ENCODE peak calls at places on chromosomes 4 and X, in four cellular contexts. J, U, K and H are unnamed samples.

GRCh38 chr4:66688674-66689073 is 856.6 kb downstream of the CENPC start:
- DNase-seq in U (peak; percentile 15), J (no peak), K (peak; percentile 1), H (peak; percentile 71)

GRCh38 chr4:92305148-92305877 is 1.5 kb downstream of the GRID2 start:
- DNase-seq in K (peak; percentile 51), U (peak; percentile 3), J (peak; percentile 91), H (peak; percentile 62)

GRCh38 chr4:56976283-56976877 is 1.0 kb downstream of the NOA1 start:
- DNase-seq in K (peak; percentile 55), J (no peak), U (no peak), H (no peak)

GRCh38 chr4:88599298-88599697 is 7.0 kb downstream of the HERC3 start:
- DNase-seq in K (peak; percentile 72), U (peak; percentile 60), J (no peak), H (peak; percentile 62)

GRCh38 chr4:25351777-25352421 is 25.2 kb upstream of the ANAPC4 start:
- DNase-seq in U (peak; percentile 35), K (peak; percentile 73), J (no peak), H (peak; percentile 54)

GRCh38 chrX:140710710-140711109 is 1.2 kb downstream of the LINC00632 start:
- DNase-seq in J (no peak), K (peak; percentile 34), U (no peak), H (peak; percentile 15)

GRCh38 chr4:53055274-53055673 is 193.2 kb downstream of the RASL11B start:
- DNase-seq in U (peak; percentile 86), J (no peak), K (peak; percentile 61), H (peak; percentile 88)

GRCh38 chr4:152935138-152935537 is 985 bp upstream of the FHDC1 start:
- DNase-seq in U (no peak), K (no peak), J (peak; percentile 74), H (no peak)

GRCh38 chr4:25367004-25367621 is 9.9 kb upstream of the ANAPC4 start:
- DNase-seq in U (peak; percentile 63), J (peak; percentile 23), K (peak; percentile 52), H (peak; percentile 72)

GRCh38 chr4:147481577-147482109 is 746 bp downstream of the EDNRA start:
- DNase-seq in J (peak; percentile 37), K (peak; percentile 44), U (no peak), H (no peak)

GRCh38 chr4:147480502-147480890 is 401 bp upstream of the EDNRA start:
- DNase-seq in U (no peak), K (no peak), J (peak; percentile 9), H (no peak)

GRCh38 chr4:147479817-147480216 is 1.1 kb upstream of the EDNRA start:
- DNase-seq in K (peak; percentile 58), J (no peak), U (peak; percentile 85), H (peak; percentile 92)

GRCh38 chr4:147480891-147481576 is at the start of gene EDNRA:
- DNase-seq in J (peak; percentile 70), U (peak; percentile 47), K (peak; percentile 79), H (peak; percentile 54)

DNA sequence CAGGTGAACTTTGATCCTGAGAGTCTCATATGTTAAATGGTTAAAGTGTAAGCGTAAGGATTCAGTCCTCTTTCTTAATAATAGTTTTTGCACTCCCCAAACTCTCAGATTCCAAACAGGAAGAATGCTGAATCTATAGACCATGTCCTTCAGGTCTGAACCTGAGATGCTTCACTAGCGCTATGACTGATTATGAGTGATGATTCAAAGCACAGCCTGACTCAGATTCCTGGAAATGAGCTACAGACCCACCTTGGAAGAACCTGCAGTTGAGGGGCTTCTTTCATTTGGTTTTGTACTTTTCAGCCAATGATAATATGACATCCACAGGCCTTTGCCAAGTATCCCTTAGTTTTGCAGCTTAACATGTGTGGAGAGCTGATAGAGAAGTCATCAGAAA is 1.4 kb downstream of the EDNRA start:
- DNase-seq in J (no peak), K (no peak), U (no peak), H (no peak)
- H3K4me3 ChIP-seq in J (no peak overlapping the region), K (no peak overlapping the region), U (no peak overlapping the region), H (peak overlapping the region; percentile 58)

GRCh38 chr4:70628444-70628843 is at the start of gene ENAM:
- DNase-seq in K (no peak), U (no peak), J (no peak), H (no peak)
- H3K4me3 ChIP-seq in K (no peak within 1 kb of the TSS), U (no peak within 1 kb of the TSS), J (no peak within 1 kb of the TSS), H (no peak within 1 kb of the TSS)

GRCh38 chrX:154749856-154750255 is 1.0 kb downstream of the GAB3 start:
- DNase-seq in K (peak; percentile 44), J (no peak), U (no peak), H (peak; percentile 40)
- H3K4me3 ChIP-seq in K (peak overlapping the region; percentile 68), J (no peak overlapping the region), U (peak overlapping the region; percentile 44), H (peak overlapping the region; percentile 66)

GRCh38 chrX:153500676-153501280 is 6.0 kb downstream of the BGN start:
- DNase-seq in K (no peak), J (no peak), U (no peak), H (no peak)

GRCh38 chrX:153499876-153500275 is 5.1 kb downstream of the BGN start:
- DNase-seq in J (no peak), K (peak; percentile 47), U (no peak), H (no peak)

GRCh38 chrX:153498453-153498852 is 3.7 kb downstream of the BGN start:
- DNase-seq in K (no peak), J (no peak), U (no peak), H (no peak)

GRCh38 chrX:153501530-153501929 is 6.8 kb downstream of the BGN start:
- DNase-seq in K (no peak), J (no peak), U (no peak), H (no peak)

GRCh38 chrX:153499258-153499657 is 4.5 kb downstream of the BGN start:
- DNase-seq in J (no peak), U (no peak), K (no peak), H (no peak)
- H3K4me3 ChIP-seq in J (no peak overlapping the region), U (no peak overlapping the region), K (no peak overlapping the region), H (no peak overlapping the region)

DNA sequence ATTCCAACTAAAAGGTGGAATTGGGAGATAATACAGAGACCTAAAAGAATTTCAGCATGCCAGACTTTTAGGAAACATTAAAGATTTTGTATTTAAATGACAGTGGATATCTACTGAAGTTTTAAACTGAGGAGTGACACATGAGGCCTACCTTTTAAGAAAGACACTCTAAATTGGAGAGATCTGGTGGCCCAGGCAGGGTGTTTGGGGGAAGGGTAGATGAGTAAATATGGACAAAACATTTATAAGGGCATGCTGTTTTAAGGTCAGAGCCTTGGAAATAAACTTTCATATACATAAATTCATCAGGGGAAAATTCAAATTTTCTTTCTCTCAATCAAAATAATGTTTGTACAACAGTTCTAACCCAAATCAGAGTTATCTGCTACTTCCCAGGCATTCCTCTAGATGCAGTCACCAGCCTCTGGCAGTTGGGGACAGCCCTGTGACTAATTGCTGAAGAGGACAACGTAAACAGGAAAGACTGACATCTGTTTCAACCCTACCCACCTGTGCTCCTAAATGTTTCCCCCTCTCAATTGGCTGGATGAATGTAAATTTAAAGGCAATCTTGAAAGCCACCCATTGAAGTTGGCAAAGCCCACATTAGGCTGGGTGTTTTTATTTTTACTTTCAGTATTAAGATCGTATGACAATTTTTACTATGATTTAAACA is 1646.9 kb upstream of the ADGRL3 start:
- DNase-seq in J (no peak), K (peak; percentile 0), U (peak; percentile 14), H (peak; percentile 15)
- H3K4me3 ChIP-seq in J (no peak overlapping the region), K (no peak overlapping the region), U (no peak overlapping the region), H (no peak overlapping the region)

DNA sequence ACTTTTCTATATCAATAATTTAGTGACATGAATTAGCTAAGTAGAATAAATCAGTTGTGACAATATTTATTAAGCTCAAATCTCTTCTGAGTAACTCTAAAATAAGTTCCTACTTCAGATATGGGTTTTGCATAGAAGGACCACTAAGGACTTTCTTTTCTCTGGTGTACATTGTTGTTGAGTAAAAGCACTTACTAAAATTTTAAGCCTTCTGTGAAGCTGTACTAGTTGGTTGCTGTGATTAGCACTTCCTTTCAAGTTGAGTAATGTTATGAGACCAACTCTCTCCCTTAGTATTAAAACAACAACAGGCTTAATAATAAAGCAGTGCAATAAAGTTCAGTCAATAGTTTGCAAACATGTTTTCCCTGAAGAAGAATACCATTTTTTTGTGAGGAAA is 667.4 kb upstream of the NDST4 start:
- DNase-seq in J (no peak), K (no peak), U (no peak), H (no peak)
- H3K4me3 ChIP-seq in J (no peak overlapping the region), K (no peak overlapping the region), U (no peak overlapping the region), H (no peak overlapping the region)

DNA sequence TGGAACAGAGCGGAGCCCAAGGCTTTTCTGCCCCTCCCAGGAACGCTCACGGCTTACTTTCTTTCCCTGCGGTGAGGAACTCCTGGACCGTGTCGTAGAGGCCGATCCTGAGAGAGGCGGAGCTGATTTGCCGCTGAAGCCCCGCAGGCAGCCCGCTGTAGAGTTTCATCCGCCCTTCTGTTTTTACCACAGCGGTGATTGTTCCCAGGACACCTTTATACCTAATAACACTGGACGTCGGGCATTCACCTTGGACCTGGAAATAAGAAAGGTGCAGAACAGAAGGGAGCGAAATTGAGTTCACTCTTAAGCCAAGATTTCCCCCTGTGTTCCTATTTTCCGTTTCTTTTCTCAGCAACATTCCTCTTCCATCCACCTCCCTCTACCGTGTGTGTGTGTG is 1.0 kb downstream of the UCP1 start:
- DNase-seq in K (peak; percentile 24), J (peak; percentile 56), U (no peak), H (peak; percentile 4)
- H3K4me3 ChIP-seq in K (peak overlapping the region; percentile 17), J (no peak overlapping the region), U (no peak overlapping the region), H (peak overlapping the region; percentile 3)

GRCh38 chr4:8616831-8617230 is 24.3 kb downstream of the CPZ start:
- DNase-seq in U (no peak), K (no peak), J (no peak), H (no peak)
- H3K4me3 ChIP-seq in U (no peak overlapping the region), K (no peak overlapping the region), J (no peak overlapping the region), H (no peak overlapping the region)

DNA sequence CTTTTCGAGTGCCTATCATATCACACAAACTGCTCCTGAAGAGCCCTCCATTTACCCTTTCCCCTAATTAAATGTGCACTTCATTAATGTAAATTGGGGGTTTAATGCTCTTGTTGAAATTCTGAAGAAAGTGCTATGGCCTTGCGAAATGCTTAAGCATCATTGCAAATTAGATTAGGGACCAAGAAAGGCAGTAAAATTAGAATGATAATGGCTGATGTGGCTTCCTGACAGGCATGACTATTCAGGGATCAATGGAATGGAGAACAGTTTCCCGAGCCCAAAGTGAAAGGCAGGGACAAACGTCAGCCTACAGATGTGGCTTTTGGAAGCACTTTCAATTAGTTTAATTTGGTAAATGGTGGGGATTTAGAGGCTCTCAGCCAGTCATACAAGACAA is 120.1 kb downstream of the NKX6-1 start:
- DNase-seq in K (no peak), J (peak; percentile 11), U (no peak), H (no peak)
- H3K4me3 ChIP-seq in K (no peak overlapping the region), J (no peak overlapping the region), U (no peak overlapping the region), H (no peak overlapping the region)